ENCODE peak calls at places on chromosomes 11 and 22, in eight cellular contexts. Q is memory B cell; U is GM20000; X is globus pallidus; K is ureter; M is stimulated activated CD4-positive, alpha-beta T cell treated with anti-CD3 and anti-CD28 coated beads, Interleukin-2, amount 100 ng/mL, for 48 hours; Y is HTR-8/SVneo; F is stimulated activated naive CD8-positive, alpha-beta T cell treated with anti-CD3 and anti-CD28 coated beads, Interleukin-15, Interleukin-2, amounts not matched to agents 100 U/mL and 50 U/mL, for 24 hours. C is an unnamed sample.

GRCh38 chr11:9748361-9748970 is 84.6 kb downstream of the SWAP70 start:
- DNase-seq in Q (no peak), U (peak), X (peak), K (no peak), M (peak), Y (peak), F (peak), C (no peak)

GRCh38 chr11:57778318-57779037 is 16.9 kb downstream of the CTNND1 start:
- DNase-seq in Q (no peak), U (no peak), X (peak), K (peak), M (no peak), Y (peak), F (no peak), C (peak)

GRCh38 chr22:45896153-45896951 is 80.6 kb downstream of the WNT7B start:
- DNase-seq in Q (no peak), U (no peak), X (no peak), K (peak), M (no peak), Y (no peak), F (no peak), C (peak)

GRCh38 chr11:59206635-59207034 is 6.1 kb downstream of the MPEG1 start:
- DNase-seq in Q (no peak), U (no peak), X (no peak), K (no peak), M (no peak), Y (peak), F (peak), C (no peak)

GRCh38 chr11:75765116-75765515 is 3.5 kb upstream of the DGAT2 start:
- DNase-seq in Q (no peak), U (no peak), X (no peak), K (no peak), M (no peak), Y (no peak), F (no peak), C (no peak)

GRCh38 chr22:20205464-20205963 is 54.7 kb upstream of the CCDC188 start:
- DNase-seq in Q (no peak), U (no peak), X (no peak), K (no peak), M (no peak), Y (no peak), F (no peak), C (no peak)

GRCh38 chr11:44301856-44302231 is 8.1 kb downstream of the ALX4 start:
- DNase-seq in Q (no peak), U (no peak), X (no peak), K (no peak), M (no peak), Y (peak), F (no peak), C (peak)

GRCh38 chr22:37784829-37785495 is 22.8 kb upstream of the GCAT start:
- DNase-seq in Q (no peak), U (no peak), X (no peak), K (peak), M (no peak), Y (no peak), F (no peak), C (no peak)

GRCh38 chr11:1964348-1964747 is 17.2 kb downstream of the MRPL23 start:
- DNase-seq in Q (no peak), U (no peak), X (no peak), K (no peak), M (no peak), Y (no peak), F (no peak), C (no peak)

GRCh38 chr22:27554106-27554814 is 247.3 kb downstream of the MN1 start:
- DNase-seq in Q (no peak), U (no peak), X (no peak), K (no peak), M (no peak), Y (no peak), F (no peak), C (peak)

GRCh38 chr11:11782532-11783110 is 59.2 kb upstream of the USP47 start:
- DNase-seq in Q (no peak), U (no peak), X (no peak), K (no peak), M (no peak), Y (no peak), F (no peak), C (no peak)

GRCh38 chr11:115170133-115170815 is 333.9 kb downstream of the CADM1 start:
- DNase-seq in Q (no peak), U (peak), X (no peak), K (no peak), M (peak), Y (peak), F (peak), C (peak)